ENCODE peak calls at places on chromosomes 11 and 22, in five cellular contexts. X is PC-3; P is Right ventricle myocardium superior; M is naive thymus-derived CD8-positive, alpha-beta T cell; Z is WERI-Rb-1. K is an unnamed sample.

GRCh38 chr11:12216100-12216499 is 105.7 kb downstream of the MICAL2 start:
- DNase-seq in X (no peak), P (no peak), M (no peak), Z (no peak), K (no peak)

GRCh38 chr22:45550891-45551290 is 48.2 kb downstream of the FBLN1 start:
- DNase-seq in X (no peak), P (no peak), M (no peak), Z (no peak), K (no peak)

GRCh38 chr11:77084581-77085191 is 17.9 kb downstream of the CAPN5 start:
- DNase-seq in X (no peak), P (peak; percentile 30), M (no peak), Z (peak; percentile 4), K (no peak)

GRCh38 chr11:47553417-47553746 is 450 bp upstream of the CELF1 start:
- DNase-seq in X (no peak), P (peak; percentile 47), M (no peak), Z (no peak), K (no peak)

GRCh38 chr11:78244546-78245315 is 56.0 kb downstream of the USP35 start:
- DNase-seq in X (no peak), P (no peak), M (no peak), Z (no peak), K (no peak)

GRCh38 chr22:42164901-42165300 is 34.3 kb upstream of the CYP2D6 start:
- DNase-seq in X (no peak), P (no peak), M (no peak), Z (no peak), K (no peak)

GRCh38 chr11:112174789-112175595 is at the start of gene BCO2:
- DNase-seq in X (peak; percentile 84), P (peak; percentile 88), M (peak; percentile 17), Z (peak; percentile 79), K (peak; percentile 85)

GRCh38 chr11:116033931-116034553 is 529.8 kb upstream of the CADM1 start:
- DNase-seq in X (no peak), P (no peak), M (no peak), Z (peak; percentile 47), K (no peak)

GRCh38 chr22:19823638-19824196 is 31.0 kb downstream of the GNB1L start:
- DNase-seq in X (no peak), P (no peak), M (no peak), Z (no peak), K (peak; percentile 86)

GRCh38 chr11:68020575-68020974 is 9.9 kb upstream of the NDUFS8 start:
- DNase-seq in X (peak; percentile 65), P (no peak), M (no peak), Z (no peak), K (no peak)

GRCh38 chr11:95832763-95833162 is 42.5 kb downstream of the CEP57 start:
- DNase-seq in X (peak; percentile 84), P (no peak), M (no peak), Z (no peak), K (no peak)

GRCh38 chr11:9386086-9386485 is 1.6 kb downstream of the IPO7 start:
- DNase-seq in X (no peak), P (no peak), M (no peak), Z (no peak), K (no peak)

GRCh38 chr11:107769189-107769588 is 57.3 kb upstream of the SLN start:
- DNase-seq in X (peak; percentile 91), P (no peak), M (no peak), Z (no peak), K (peak; percentile 29)